ENCODE peak calls at places on chromosome 21, in four cellular contexts. F is WTC11, C is MM.1S, V is HFFc6. M is an unnamed sample.

GRCh38 chr21:44049182-44049581 is 37.1 kb downstream of the TRAPPC10 start:
- DNase-seq in F (no peak), C (no peak), V (no peak), M (no peak)

GRCh38 chr21:22575165-22575584 is 1577.0 kb downstream of the NCAM2 start:
- DNase-seq in F (peak; percentile 25), C (peak; percentile 48), V (no peak), M (no peak)

GRCh38 chr21:37460196-37460595 is 93.6 kb downstream of the DYRK1A start:
- DNase-seq in F (peak; percentile 43), C (no peak), V (no peak), M (no peak)

GRCh38 chr21:17118638-17119384 is 394.0 kb upstream of the CXADR start:
- DNase-seq in F (no peak), C (no peak), V (no peak), M (no peak)

GRCh38 chr21:44370027-44370735 is 16.8 kb downstream of the TRPM2 start:
- DNase-seq in F (peak; percentile 71), C (no peak), V (peak; percentile 9), M (no peak)

GRCh38 chr21:32772281-32773047 is 909 bp upstream of the PAXBP1 start:
- DNase-seq in F (no peak), C (peak; percentile 74), V (no peak), M (peak; percentile 62)

GRCh38 chr21:41817228-41817627 is 50.4 kb upstream of the RIPK4 start:
- DNase-seq in F (peak; percentile 70), C (peak; percentile 75), V (peak; percentile 74), M (peak; percentile 89)

GRCh38 chr21:38753114-38754100 is 52.3 kb upstream of the ETS2 start:
- DNase-seq in F (no peak), C (no peak), V (no peak), M (no peak)

GRCh38 chr21:38503588-38503987 is 5.3 kb upstream of the ERG start:
- DNase-seq in F (no peak), C (no peak), V (peak; percentile 76), M (no peak)

GRCh38 chr21:38863291-38863690 is 57.6 kb downstream of the ETS2 start:
- DNase-seq in F (no peak), C (no peak), V (no peak), M (no peak)

GRCh38 chr21:36478207-36478701 is 1.7 kb downstream of the CLDN14 start:
- DNase-seq in F (no peak), C (no peak), V (peak; percentile 91), M (no peak)

GRCh38 chr21:37594472-37594951 is 227.9 kb downstream of the DYRK1A start:
- DNase-seq in F (no peak), C (no peak), V (no peak), M (no peak)

DNA sequence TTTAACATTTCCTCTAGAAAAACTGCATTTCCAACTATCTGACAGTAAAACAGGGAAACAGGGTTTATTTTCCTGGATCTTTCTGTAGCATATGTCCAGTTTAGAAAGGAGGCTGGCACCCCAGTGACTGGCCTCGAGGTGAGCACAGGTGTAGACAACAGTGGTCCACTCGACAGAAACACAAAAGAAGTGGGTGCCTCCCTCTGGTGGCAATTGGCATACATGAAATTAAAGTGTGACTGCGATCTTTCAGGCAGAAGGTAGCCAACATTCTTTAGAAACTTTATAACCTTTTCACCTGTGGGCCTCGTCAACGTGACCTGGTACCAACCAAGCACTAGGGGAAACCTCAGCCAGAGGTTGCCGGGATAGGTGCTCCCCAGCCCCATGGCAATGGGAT is 44.0 kb downstream of the PCP4 start:
- DNase-seq in F (peak; percentile 28), C (peak; percentile 61), V (no peak), M (no peak)
- TF ChIP-seq CTCF in F (no peak), C (peak; percentile 68), V (peak; percentile 37), M (no peak)

GRCh38 chr21:28521932-28522826 is 470.5 kb downstream of the LTN1 start:
- DNase-seq in F (no peak), C (peak; percentile 33), V (peak; percentile 57), M (no peak)
- TF ChIP-seq CTCF in F (no peak), C (peak; percentile 50), V (peak; percentile 77), M (peak; percentile 22)

DNA sequence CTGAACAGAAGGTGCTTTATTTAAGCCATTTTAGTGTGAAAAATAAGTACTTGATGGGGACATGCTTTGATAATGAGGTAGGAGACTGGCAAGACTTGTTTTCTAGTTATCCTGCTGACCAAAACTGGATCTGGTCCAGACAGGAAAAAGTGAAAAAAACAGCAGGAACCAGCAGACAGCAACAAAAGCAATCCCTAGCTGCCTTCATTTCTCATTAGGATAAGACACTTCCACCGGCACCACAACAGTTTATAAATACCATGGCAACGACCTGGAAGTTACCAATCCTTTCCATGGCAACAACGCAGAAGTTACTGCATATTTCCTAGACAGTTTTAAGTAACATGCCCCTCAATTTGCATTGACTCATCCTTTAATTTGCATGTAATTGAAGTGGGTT is 993.9 kb upstream of the NCAM2 start:
- DNase-seq in F (no peak), C (no peak), V (no peak), M (no peak)
- TF ChIP-seq CTCF in F (no peak), C (no peak), V (no peak), M (no peak)

DNA sequence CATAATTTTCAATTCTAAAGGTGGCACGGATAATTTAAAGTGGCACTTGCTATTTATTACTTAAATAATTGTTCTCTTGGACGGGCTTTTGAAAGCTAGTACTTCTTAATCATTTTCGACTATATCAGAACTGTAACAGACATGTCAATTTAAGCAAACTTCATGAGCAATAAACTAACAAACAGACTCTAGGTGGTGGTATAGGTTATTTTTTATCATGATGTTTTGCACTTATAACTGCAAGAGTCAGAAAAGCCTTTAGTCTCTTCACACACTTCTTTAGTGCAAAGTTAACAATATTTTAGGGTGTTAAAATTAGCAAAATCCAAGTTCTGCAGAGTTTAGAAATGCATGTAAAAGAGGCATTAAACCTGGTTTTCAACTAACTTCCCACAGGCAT is 2.2 kb downstream of the NRIP1 start:
- DNase-seq in F (no peak), C (peak; percentile 23), V (peak; percentile 8), M (peak; percentile 42)
- TF ChIP-seq CTCF in F (no peak), C (no peak), V (peak; percentile 20), M (no peak)

DNA sequence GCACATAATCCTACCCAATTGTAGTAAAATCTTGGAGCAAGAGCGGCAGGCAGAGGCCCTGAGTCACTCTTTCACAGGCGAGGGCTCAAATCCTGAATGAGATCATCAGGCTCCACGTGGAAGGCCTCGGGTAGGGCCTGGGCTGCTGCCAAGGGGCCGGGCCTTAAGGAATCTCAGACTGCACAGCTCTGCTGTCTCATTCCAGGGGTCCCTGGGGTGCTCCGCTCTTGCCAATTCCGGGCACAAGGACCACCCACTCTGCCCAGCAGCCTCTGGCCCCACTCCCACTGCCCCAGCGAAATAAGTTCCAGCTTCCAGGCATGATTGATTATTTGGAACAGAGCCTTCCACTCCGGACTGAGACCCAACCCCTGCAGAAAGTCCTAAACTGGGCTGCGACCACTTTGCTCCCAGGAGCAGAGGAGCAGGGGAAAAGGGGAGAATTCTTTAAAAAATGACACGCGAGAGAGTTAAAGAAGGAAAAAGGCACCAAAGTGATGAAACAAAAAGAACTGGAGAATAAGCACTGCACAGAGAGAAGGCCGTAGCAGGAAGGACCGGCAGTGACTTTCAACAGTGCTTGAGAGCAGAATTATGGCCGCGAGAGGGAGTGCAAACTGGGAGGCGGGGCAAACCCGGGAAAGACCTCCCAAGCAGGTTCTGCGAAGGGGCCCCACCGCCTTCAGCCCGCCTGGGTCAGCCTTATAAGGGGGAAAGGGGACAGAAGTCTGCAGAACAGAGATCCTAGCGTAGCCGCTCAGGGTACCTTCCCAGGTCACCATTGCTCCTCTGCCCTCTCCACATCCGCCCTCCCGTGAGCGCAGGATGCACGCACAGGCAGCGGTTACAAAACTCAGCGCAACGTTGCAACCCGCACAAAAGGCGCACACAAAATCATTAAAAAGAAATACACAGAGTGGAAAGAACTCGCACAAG is 2.0 kb downstream of the ADAMTS1 start:
- DNase-seq in F (peak; percentile 81), C (peak; percentile 49), V (peak; percentile 96), M (no peak)
- TF ChIP-seq CTCF in F (no peak), C (peak; percentile 44), V (peak; percentile 58), M (no peak)

DNA sequence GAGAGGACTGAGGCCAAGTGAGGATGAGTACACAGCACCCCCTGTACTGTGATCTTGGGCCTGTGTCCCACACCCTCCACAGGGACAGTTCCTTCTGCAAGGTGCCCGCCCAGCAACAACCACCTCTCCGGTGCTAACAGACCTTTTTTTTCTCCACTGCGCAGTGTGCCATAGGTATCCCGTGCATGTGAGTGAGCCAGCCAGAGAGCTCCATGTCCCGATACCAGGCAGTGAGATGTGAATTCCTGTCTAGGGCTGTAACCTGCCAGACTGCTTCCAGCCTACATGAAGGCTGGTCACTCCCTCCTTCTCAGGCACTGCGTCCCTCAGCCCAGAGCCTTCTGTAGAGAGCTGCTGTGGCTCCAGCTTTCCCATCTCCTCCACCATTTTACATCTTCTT is 56.9 kb downstream of the PCBP3 start:
- DNase-seq in F (no peak), C (no peak), V (no peak), M (no peak)
- TF ChIP-seq CTCF in F (no peak), C (no peak), V (no peak), M (no peak)

GRCh38 chr21:31176080-31176551 is 137.8 kb upstream of the KRTAP19-8 start:
- DNase-seq in F (no peak), C (no peak), V (no peak), M (no peak)
- TF ChIP-seq CTCF in F (no peak), C (no peak), V (no peak), M (no peak)

DNA sequence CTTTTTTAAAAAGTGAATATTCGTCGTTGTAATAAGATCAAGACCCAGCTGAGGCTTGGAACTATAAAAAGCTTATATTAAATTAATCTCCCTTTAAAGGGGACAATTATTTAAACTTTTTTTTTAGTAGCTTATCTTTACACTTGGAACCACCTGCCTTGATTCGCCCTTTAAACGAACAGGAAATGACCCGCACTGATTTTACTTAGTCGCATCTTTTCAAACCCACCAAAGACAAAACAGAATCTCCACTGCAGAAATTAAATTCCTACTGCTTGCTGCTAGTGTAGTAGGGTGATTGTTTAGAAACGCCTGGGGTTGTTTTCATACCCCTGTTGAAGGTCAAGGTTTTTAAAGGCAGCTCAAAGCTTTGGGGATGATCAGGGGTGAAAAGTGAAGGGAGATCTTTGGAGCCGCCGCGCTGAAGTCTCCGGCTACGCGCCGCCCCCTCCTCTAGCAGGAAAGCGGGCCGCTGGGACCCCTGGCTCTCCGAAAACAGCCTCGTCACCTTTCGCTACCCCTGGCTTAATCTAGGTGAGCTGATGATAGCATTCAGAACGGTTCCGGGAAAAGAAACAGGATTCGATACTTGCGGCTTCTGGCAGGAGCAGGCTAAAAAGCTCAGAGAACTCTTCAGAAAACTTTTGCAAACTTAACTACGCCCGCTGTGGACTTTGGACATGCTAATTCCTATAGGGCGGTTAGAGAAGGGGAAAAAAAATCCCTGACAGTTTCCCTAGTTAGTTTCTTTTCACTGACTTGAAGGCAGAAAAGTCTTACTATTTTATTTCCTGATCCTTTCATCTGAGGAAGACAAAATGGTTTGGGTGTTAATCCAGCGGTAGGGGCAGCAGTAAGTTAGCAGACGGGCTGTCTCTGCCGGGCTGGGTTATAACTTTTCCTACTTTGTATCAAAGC is 163.2 kb downstream of the RUNX1 start:
- DNase-seq in F (peak; percentile 47), C (peak; percentile 47), V (no peak), M (peak; percentile 30)
- TF ChIP-seq CTCF in F (no peak), C (peak; percentile 15), V (no peak), M (no peak)

DNA sequence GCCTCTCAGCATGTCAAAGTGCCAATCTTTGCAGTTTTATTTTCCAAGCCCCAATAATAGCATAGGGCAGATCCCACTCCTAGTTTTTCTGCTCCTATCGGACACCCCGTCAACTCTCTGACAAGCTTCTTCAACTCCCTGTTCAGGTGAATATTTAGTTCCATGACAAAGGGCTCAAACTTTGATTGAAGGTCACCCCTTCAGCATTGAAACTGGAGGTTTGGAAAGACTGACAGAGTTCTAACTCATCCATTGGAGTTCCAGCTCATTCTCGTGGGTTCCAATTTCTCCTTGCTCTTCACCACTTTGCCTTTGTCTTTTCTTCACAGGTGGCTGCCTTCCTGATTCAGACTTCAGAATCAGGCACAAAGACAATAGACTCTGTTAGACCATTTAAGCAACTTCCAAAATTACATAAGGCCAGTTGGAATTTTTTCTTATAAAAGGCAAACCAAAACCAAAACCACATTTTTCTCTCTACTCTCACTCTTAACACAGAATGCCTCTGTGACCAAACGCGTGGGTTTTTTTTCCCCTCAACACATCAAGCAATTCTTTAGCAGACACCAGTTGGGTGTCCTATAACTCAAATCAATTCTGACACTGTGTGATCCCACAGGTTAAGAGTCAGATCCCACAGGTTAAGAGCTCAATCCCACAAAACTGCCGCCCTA is 169.3 kb upstream of the USP25 start:
- DNase-seq in F (no peak), C (no peak), V (no peak), M (no peak)
- TF ChIP-seq CTCF in F (no peak), C (no peak), V (no peak), M (no peak)